ENCODE peak calls at places on chromosomes 7 and 10, in nine cellular contexts. One of them, this sample, is unnamed.

GRCh38 chr10:36373424-36374096 is 731.5 kb upstream of the FZD8 start:
- DNase-seq in sigmoid colon: no peak
- DNase-seq in left lung: no peak
- DNase-seq in choroid plexus epithelial cell: no peak
- DNase-seq in fibroblast of lung: no peak
- DNase-seq in adrenal gland: no peak
- DNase-seq in omental fat pad: no peak
- DNase-seq in psoas muscle: no peak
- DNase-seq in nephron progenitor cell: no peak
- DNase-seq in this sample: no peak

GRCh38 chr7:140402178-140402835 is 1.6 kb upstream of the RAB19 start:
- DNase-seq in omental fat pad: no peak
- DNase-seq in left lung: no peak
- DNase-seq in fibroblast of lung: peak
- DNase-seq in adrenal gland: no peak
- DNase-seq in sigmoid colon: no peak
- DNase-seq in choroid plexus epithelial cell: peak
- DNase-seq in psoas muscle: no peak
- DNase-seq in nephron progenitor cell: no peak
- DNase-seq in this sample: no peak

GRCh38 chr10:6871128-6871527 is 291.1 kb upstream of the PRKCQ start:
- DNase-seq in fibroblast of lung: no peak
- DNase-seq in psoas muscle: no peak
- DNase-seq in adrenal gland: no peak
- DNase-seq in left lung: no peak
- DNase-seq in sigmoid colon: no peak
- DNase-seq in nephron progenitor cell: no peak
- DNase-seq in omental fat pad: no peak
- DNase-seq in choroid plexus epithelial cell: no peak
- DNase-seq in this sample: no peak

GRCh38 chr10:78210548-78210947 is 176.9 kb downstream of the RPS24 start:
- DNase-seq in psoas muscle: no peak
- DNase-seq in omental fat pad: no peak
- DNase-seq in adrenal gland: no peak
- DNase-seq in left lung: no peak
- DNase-seq in nephron progenitor cell: no peak
- DNase-seq in choroid plexus epithelial cell: no peak
- DNase-seq in fibroblast of lung: peak
- DNase-seq in sigmoid colon: no peak
- DNase-seq in this sample: no peak

GRCh38 chr10:69466689-69467088 is 15.4 kb downstream of the TSPAN15 start:
- DNase-seq in left lung: no peak
- DNase-seq in sigmoid colon: no peak
- DNase-seq in psoas muscle: no peak
- DNase-seq in adrenal gland: no peak
- DNase-seq in choroid plexus epithelial cell: no peak
- DNase-seq in nephron progenitor cell: no peak
- DNase-seq in omental fat pad: no peak
- DNase-seq in fibroblast of lung: no peak
- DNase-seq in this sample: no peak

GRCh38 chr10:73773152-73773879 is 8.5 kb upstream of the CHCHD1 start:
- DNase-seq in omental fat pad: no peak
- DNase-seq in adrenal gland: peak
- DNase-seq in left lung: no peak
- DNase-seq in fibroblast of lung: no peak
- DNase-seq in psoas muscle: no peak
- DNase-seq in sigmoid colon: no peak
- DNase-seq in choroid plexus epithelial cell: peak
- DNase-seq in nephron progenitor cell: no peak
- DNase-seq in this sample: no peak

GRCh38 chr7:91557789-91558396 is 293.7 kb downstream of the FZD1 start:
- DNase-seq in fibroblast of lung: peak
- DNase-seq in sigmoid colon: no peak
- DNase-seq in adrenal gland: no peak
- DNase-seq in left lung: no peak
- DNase-seq in choroid plexus epithelial cell: peak
- DNase-seq in nephron progenitor cell: no peak
- DNase-seq in omental fat pad: no peak
- DNase-seq in psoas muscle: no peak
- DNase-seq in this sample: no peak

GRCh38 chr7:34430456-34430855 is 227.6 kb upstream of the NPSR1 start:
- DNase-seq in omental fat pad: no peak
- DNase-seq in left lung: no peak
- DNase-seq in adrenal gland: no peak
- DNase-seq in fibroblast of lung: peak
- DNase-seq in psoas muscle: no peak
- DNase-seq in nephron progenitor cell: no peak
- DNase-seq in sigmoid colon: no peak
- DNase-seq in choroid plexus epithelial cell: peak
- DNase-seq in this sample: no peak

GRCh38 chr10:124536496-124537050 is 75.0 kb downstream of the LHPP start:
- DNase-seq in fibroblast of lung: no peak
- DNase-seq in choroid plexus epithelial cell: no peak
- DNase-seq in psoas muscle: no peak
- DNase-seq in sigmoid colon: no peak
- DNase-seq in omental fat pad: no peak
- DNase-seq in nephron progenitor cell: no peak
- DNase-seq in left lung: peak
- DNase-seq in adrenal gland: no peak
- DNase-seq in this sample: no peak

GRCh38 chr10:80459047-80459865 is 5.1 kb downstream of the TSPAN14 start:
- DNase-seq in nephron progenitor cell: no peak
- DNase-seq in omental fat pad: no peak
- DNase-seq in psoas muscle: peak
- DNase-seq in left lung: peak
- DNase-seq in fibroblast of lung: peak
- DNase-seq in choroid plexus epithelial cell: peak
- DNase-seq in adrenal gland: peak
- DNase-seq in sigmoid colon: peak
- DNase-seq in this sample: peak

GRCh38 chr10:16436758-16437539 is at the start of gene PTER:
- DNase-seq in psoas muscle: peak
- DNase-seq in adrenal gland: peak
- DNase-seq in choroid plexus epithelial cell: peak
- DNase-seq in nephron progenitor cell: peak
- DNase-seq in sigmoid colon: peak
- DNase-seq in fibroblast of lung: peak
- DNase-seq in left lung: peak
- DNase-seq in omental fat pad: peak
- DNase-seq in this sample: peak

GRCh38 chr7:7843240-7843639 is 124.8 kb upstream of the RPA3 start:
- DNase-seq in nephron progenitor cell: no peak
- DNase-seq in fibroblast of lung: no peak
- DNase-seq in left lung: no peak
- DNase-seq in sigmoid colon: no peak
- DNase-seq in omental fat pad: no peak
- DNase-seq in adrenal gland: no peak
- DNase-seq in psoas muscle: no peak
- DNase-seq in choroid plexus epithelial cell: no peak
- DNase-seq in this sample: no peak

GRCh38 chr10:32953277-32953927 is 4.6 kb downstream of the ITGB1 start:
- DNase-seq in psoas muscle: no peak
- DNase-seq in fibroblast of lung: no peak
- DNase-seq in sigmoid colon: no peak
- DNase-seq in choroid plexus epithelial cell: no peak
- DNase-seq in omental fat pad: no peak
- DNase-seq in left lung: no peak
- DNase-seq in adrenal gland: no peak
- DNase-seq in nephron progenitor cell: no peak
- DNase-seq in this sample: no peak

GRCh38 chr10:61139230-61139928 is 195.4 kb upstream of the RHOBTB1 start:
- DNase-seq in left lung: no peak
- DNase-seq in omental fat pad: no peak
- DNase-seq in nephron progenitor cell: no peak
- DNase-seq in psoas muscle: no peak
- DNase-seq in choroid plexus epithelial cell: no peak
- DNase-seq in fibroblast of lung: no peak
- DNase-seq in sigmoid colon: no peak
- DNase-seq in adrenal gland: peak
- DNase-seq in this sample: no peak

GRCh38 chr7:24755096-24755495 is 2.2 kb downstream of the GSDME start:
- DNase-seq in sigmoid colon: no peak
- DNase-seq in adrenal gland: no peak
- DNase-seq in left lung: no peak
- DNase-seq in omental fat pad: no peak
- DNase-seq in nephron progenitor cell: no peak
- DNase-seq in choroid plexus epithelial cell: no peak
- DNase-seq in fibroblast of lung: no peak
- DNase-seq in psoas muscle: no peak
- DNase-seq in this sample: no peak

GRCh38 chr10:132056663-132057062 is 9.1 kb upstream of the JAKMIP3 start:
- DNase-seq in choroid plexus epithelial cell: no peak
- DNase-seq in nephron progenitor cell: no peak
- DNase-seq in omental fat pad: no peak
- DNase-seq in adrenal gland: no peak
- DNase-seq in sigmoid colon: peak
- DNase-seq in psoas muscle: peak
- DNase-seq in fibroblast of lung: no peak
- DNase-seq in left lung: peak
- DNase-seq in this sample: no peak

DNA sequence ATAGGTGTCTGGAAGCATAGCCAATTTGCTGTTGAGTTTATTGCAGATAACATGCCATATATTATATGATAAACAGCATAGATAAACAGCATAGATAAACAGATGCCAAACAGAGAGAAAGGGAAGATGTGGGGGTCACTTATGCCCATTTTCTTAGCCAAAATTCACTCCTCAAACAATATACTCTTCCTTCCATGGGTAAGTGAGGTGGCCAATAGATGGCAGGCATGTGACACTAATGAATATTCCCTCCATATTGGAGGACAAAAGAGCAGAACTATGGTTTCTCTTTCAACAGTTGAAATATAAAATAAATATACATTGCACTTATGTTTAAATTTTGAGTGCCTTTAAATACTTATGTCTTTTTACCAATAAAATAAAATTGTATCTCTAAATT is 1212.8 kb downstream of the REEP3 start:
- DNase-seq in left lung: no peak
- DNase-seq in omental fat pad: no peak
- DNase-seq in psoas muscle: no peak
- DNase-seq in adrenal gland: no peak
- DNase-seq in nephron progenitor cell: peak
- DNase-seq in choroid plexus epithelial cell: peak
- DNase-seq in sigmoid colon: no peak
- DNase-seq in fibroblast of lung: no peak
- DNase-seq in this sample: no peak
- TF ChIP-seq CTCF in left lung: no peak
- TF ChIP-seq CTCF in omental fat pad: no peak
- TF ChIP-seq CTCF in psoas muscle: no peak
- TF ChIP-seq CTCF in adrenal gland: no peak
- TF ChIP-seq CTCF in nephron progenitor cell: peak
- TF ChIP-seq CTCF in choroid plexus epithelial cell: peak
- TF ChIP-seq CTCF in sigmoid colon: no peak
- TF ChIP-seq CTCF in fibroblast of lung: peak
- TF ChIP-seq CTCF in this sample: no peak

DNA sequence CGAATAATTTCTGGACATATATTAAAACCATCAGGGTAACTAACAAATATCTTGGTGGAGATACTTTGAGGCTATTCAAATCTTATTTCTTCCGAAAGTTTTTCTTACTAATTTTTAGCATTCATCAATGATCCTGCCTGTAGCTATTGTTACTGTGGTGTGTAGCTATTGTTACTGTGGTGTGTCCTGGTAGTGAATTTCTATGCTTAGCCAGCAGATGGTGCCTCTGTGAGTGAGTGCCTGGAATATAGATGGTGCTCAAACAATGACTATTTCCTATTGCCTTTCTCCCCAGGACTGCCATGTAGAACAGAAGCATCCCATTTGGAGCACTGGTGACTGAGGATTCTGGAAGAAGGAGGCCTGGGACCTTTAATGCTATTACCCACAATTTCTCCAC is 245.7 kb downstream of the CCSER2 start:
- DNase-seq in adrenal gland: no peak
- DNase-seq in omental fat pad: no peak
- DNase-seq in choroid plexus epithelial cell: peak
- DNase-seq in sigmoid colon: no peak
- DNase-seq in psoas muscle: no peak
- DNase-seq in left lung: no peak
- DNase-seq in nephron progenitor cell: no peak
- DNase-seq in fibroblast of lung: no peak
- DNase-seq in this sample: no peak
- TF ChIP-seq CTCF in adrenal gland: no peak
- TF ChIP-seq CTCF in omental fat pad: no peak
- TF ChIP-seq CTCF in choroid plexus epithelial cell: peak
- TF ChIP-seq CTCF in sigmoid colon: no peak
- TF ChIP-seq CTCF in psoas muscle: no peak
- TF ChIP-seq CTCF in left lung: no peak
- TF ChIP-seq CTCF in nephron progenitor cell: no peak
- TF ChIP-seq CTCF in fibroblast of lung: no peak
- TF ChIP-seq CTCF in this sample: no peak

GRCh38 chr7:100275120-100275519 is 32.4 kb upstream of the SPDYE3 start:
- DNase-seq in adrenal gland: no peak
- DNase-seq in sigmoid colon: no peak
- DNase-seq in psoas muscle: no peak
- DNase-seq in choroid plexus epithelial cell: no peak
- DNase-seq in omental fat pad: no peak
- DNase-seq in nephron progenitor cell: no peak
- DNase-seq in left lung: no peak
- DNase-seq in fibroblast of lung: no peak
- DNase-seq in this sample: no peak

GRCh38 chr7:100267648-100268047 is 39.9 kb upstream of the SPDYE3 start:
- DNase-seq in psoas muscle: no peak
- DNase-seq in omental fat pad: no peak
- DNase-seq in fibroblast of lung: no peak
- DNase-seq in sigmoid colon: no peak
- DNase-seq in choroid plexus epithelial cell: no peak
- DNase-seq in adrenal gland: no peak
- DNase-seq in left lung: no peak
- DNase-seq in nephron progenitor cell: no peak
- DNase-seq in this sample: no peak

GRCh38 chr7:100266576-100267354 is 40.7 kb upstream of the SPDYE3 start:
- DNase-seq in nephron progenitor cell: no peak
- DNase-seq in omental fat pad: no peak
- DNase-seq in sigmoid colon: no peak
- DNase-seq in choroid plexus epithelial cell: no peak
- DNase-seq in left lung: no peak
- DNase-seq in psoas muscle: no peak
- DNase-seq in fibroblast of lung: no peak
- DNase-seq in adrenal gland: no peak
- DNase-seq in this sample: no peak

GRCh38 chr7:100271716-100272537 is 35.6 kb upstream of the SPDYE3 start:
- DNase-seq in sigmoid colon: peak
- DNase-seq in nephron progenitor cell: peak
- DNase-seq in left lung: peak
- DNase-seq in adrenal gland: peak
- DNase-seq in psoas muscle: peak
- DNase-seq in omental fat pad: peak
- DNase-seq in fibroblast of lung: peak
- DNase-seq in choroid plexus epithelial cell: peak
- DNase-seq in this sample: peak
- TF ChIP-seq CTCF in sigmoid colon: peak
- TF ChIP-seq CTCF in nephron progenitor cell: no peak
- TF ChIP-seq CTCF in left lung: peak
- TF ChIP-seq CTCF in adrenal gland: peak
- TF ChIP-seq CTCF in psoas muscle: peak
- TF ChIP-seq CTCF in omental fat pad: no peak
- TF ChIP-seq CTCF in fibroblast of lung: peak
- TF ChIP-seq CTCF in choroid plexus epithelial cell: peak
- TF ChIP-seq CTCF in this sample: no peak

GRCh38 chr10:55668326-55668922 is 692.6 kb downstream of the ZWINT start:
- DNase-seq in adrenal gland: no peak
- DNase-seq in psoas muscle: no peak
- DNase-seq in left lung: no peak
- DNase-seq in fibroblast of lung: no peak
- DNase-seq in sigmoid colon: no peak
- DNase-seq in choroid plexus epithelial cell: no peak
- DNase-seq in nephron progenitor cell: no peak
- DNase-seq in omental fat pad: no peak
- DNase-seq in this sample: no peak
- TF ChIP-seq CTCF in adrenal gland: peak
- TF ChIP-seq CTCF in psoas muscle: no peak
- TF ChIP-seq CTCF in left lung: no peak
- TF ChIP-seq CTCF in fibroblast of lung: peak
- TF ChIP-seq CTCF in sigmoid colon: no peak
- TF ChIP-seq CTCF in choroid plexus epithelial cell: no peak
- TF ChIP-seq CTCF in nephron progenitor cell: peak
- TF ChIP-seq CTCF in omental fat pad: no peak
- TF ChIP-seq CTCF in this sample: no peak